ENCODE peak calls at places on chromosome 19, in four cellular contexts. V is Caco-2, F is aorta, U is trophoblast cell. D is an unnamed sample. For H3K27me3 and H3K4me1, the result is how much of the 10 kb centered on the place peaks cover.

GRCh38 chr19:13404236-13404635 is 102.0 kb downstream of the CACNA1A start:
- DNase-seq in V (no peak), F (no peak), U (no peak), D (no peak)

GRCh38 chr19:50713556-50714236 is 5.9 kb downstream of the SHANK1 start:
- DNase-seq in V (no peak), F (no peak), U (no peak), D (no peak)

GRCh38 chr19:48509467-48510194 is 2.0 kb downstream of the LMTK3 start:
- DNase-seq in V (no peak), F (no peak), U (no peak), D (no peak)

GRCh38 chr19:11423804-11424318 is 4.7 kb upstream of the RGL3 start:
- DNase-seq in V (no peak), F (no peak), U (no peak), D (no peak)

GRCh38 chr19:38243279-38243673 is 12.9 kb downstream of the PPP1R14A start:
- DNase-seq in V (no peak), F (no peak), U (peak), D (no peak)

GRCh38 chr19:44942067-44942571 is at the start of gene APOC4:
- DNase-seq in V (no peak), F (no peak), U (no peak), D (no peak)

GRCh38 chr19:46495789-46496099 is at the start of gene PNMA8B:
- DNase-seq in V (peak), F (peak), U (no peak), D (no peak)

GRCh38 chr19:4547303-4548237 is 7.7 kb upstream of the LRG1 start:
- DNase-seq in V (peak), F (no peak), U (peak), D (peak)

GRCh38 chr19:14118165-14119051 is 846 bp upstream of the PRKACA start:
- DNase-seq in V (no peak), F (peak), U (peak), D (peak)

GRCh38 chr19:681029-681626 is 4.9 kb downstream of the FSTL3 start:
- DNase-seq in V (no peak), F (peak), U (peak), D (peak)

GRCh38 chr19:13784731-13785452 is 10.4 kb upstream of the ZSWIM4 start:
- DNase-seq in V (peak), F (peak), U (peak), D (peak)

GRCh38 chr19:41551711-41552110 is 24.3 kb upstream of the CEACAM21 start:
- DNase-seq in V (no peak), F (no peak), U (no peak), D (no peak)

GRCh38 chr19:50333737-50334617 is 4.8 kb upstream of the KCNC3 start:
- DNase-seq in V (peak), F (peak), U (peak), D (peak)

GRCh38 chr19:40539070-40539469 is 37.6 kb upstream of the SHKBP1 start:
- DNase-seq in V (peak), F (no peak), U (no peak), D (no peak)

GRCh38 chr19:13744179-13744578 is 20.1 kb upstream of the MRI1 start:
- DNase-seq in V (no peak), F (no peak), U (no peak), D (no peak)

GRCh38 chr19:16618248-16618647 is 9.8 kb downstream of the MED26 start:
- DNase-seq in V (no peak), F (no peak), U (no peak), D (no peak)

GRCh38 chr19:12841094-12841493 is 2.8 kb downstream of the MAST1 start:
- DNase-seq in V (no peak), F (no peak), U (peak), D (no peak)

GRCh38 chr19:45601115-45601514 is 897 bp downstream of the GPR4 start:
- DNase-seq in V (no peak), F (no peak), U (no peak), D (no peak)

GRCh38 chr19:12884202-12884601 is 2.8 kb downstream of the KLF1 start:
- DNase-seq in V (no peak), F (no peak), U (no peak), D (no peak)

GRCh38 chr19:32122258-32122657 is 223.2 kb upstream of the ZNF507 start:
- DNase-seq in V (no peak), F (no peak), U (no peak), D (no peak)

GRCh38 chr19:4930664-4931063 is 21.4 kb downstream of the UHRF1 start:
- DNase-seq in V (no peak), F (no peak), U (peak), D (no peak)

GRCh38 chr19:15584095-15584494 is 30.9 kb upstream of the CYP4F8 start:
- DNase-seq in V (no peak), F (no peak), U (no peak), D (no peak)

GRCh38 chr19:18774782-18775444 is 16.2 kb downstream of the COMP start:
- DNase-seq in V (no peak), F (no peak), U (no peak), D (no peak)
- H3K27me3 ChIP-seq in V (under half), F (under half), U (under half), D (under half)

GRCh38 chr19:2645816-2646215 is 56.7 kb downstream of the GNG7 start:
- DNase-seq in V (no peak), F (no peak), U (no peak), D (no peak)
- H3K4me1 ChIP-seq in V (under half), F (under half), U (under half), D (under half)

GRCh38 chr19:10291554-10292205 is 1.9 kb downstream of the ICAM5 start:
- DNase-seq in V (no peak), F (no peak), U (no peak), D (no peak)

GRCh38 chr19:10293637-10294367 is 4.0 kb downstream of the ICAM5 start:
- DNase-seq in V (no peak), F (no peak), U (no peak), D (no peak)

GRCh38 chr19:10294368-10294697 is 4.6 kb downstream of the ICAM5 start:
- DNase-seq in V (no peak), F (no peak), U (no peak), D (no peak)

GRCh38 chr19:10292206-10292788 is 2.5 kb downstream of the ICAM5 start:
- DNase-seq in V (peak), F (peak), U (peak), D (peak)

GRCh38 chr19:10292789-10293636 is 3.3 kb downstream of the ICAM5 start:
- DNase-seq in V (no peak), F (no peak), U (peak), D (no peak)
- H3K27me3 ChIP-seq in V (under half), F (under half), U (half or more), D (under half)

GRCh38 chr19:5953680-5954213 is 24.2 kb downstream of the RANBP3 start:
- DNase-seq in V (no peak), F (no peak), U (no peak), D (no peak)
- H3K4me1 ChIP-seq in V (under half), F (under half), U (under half), D (under half)

DNA sequence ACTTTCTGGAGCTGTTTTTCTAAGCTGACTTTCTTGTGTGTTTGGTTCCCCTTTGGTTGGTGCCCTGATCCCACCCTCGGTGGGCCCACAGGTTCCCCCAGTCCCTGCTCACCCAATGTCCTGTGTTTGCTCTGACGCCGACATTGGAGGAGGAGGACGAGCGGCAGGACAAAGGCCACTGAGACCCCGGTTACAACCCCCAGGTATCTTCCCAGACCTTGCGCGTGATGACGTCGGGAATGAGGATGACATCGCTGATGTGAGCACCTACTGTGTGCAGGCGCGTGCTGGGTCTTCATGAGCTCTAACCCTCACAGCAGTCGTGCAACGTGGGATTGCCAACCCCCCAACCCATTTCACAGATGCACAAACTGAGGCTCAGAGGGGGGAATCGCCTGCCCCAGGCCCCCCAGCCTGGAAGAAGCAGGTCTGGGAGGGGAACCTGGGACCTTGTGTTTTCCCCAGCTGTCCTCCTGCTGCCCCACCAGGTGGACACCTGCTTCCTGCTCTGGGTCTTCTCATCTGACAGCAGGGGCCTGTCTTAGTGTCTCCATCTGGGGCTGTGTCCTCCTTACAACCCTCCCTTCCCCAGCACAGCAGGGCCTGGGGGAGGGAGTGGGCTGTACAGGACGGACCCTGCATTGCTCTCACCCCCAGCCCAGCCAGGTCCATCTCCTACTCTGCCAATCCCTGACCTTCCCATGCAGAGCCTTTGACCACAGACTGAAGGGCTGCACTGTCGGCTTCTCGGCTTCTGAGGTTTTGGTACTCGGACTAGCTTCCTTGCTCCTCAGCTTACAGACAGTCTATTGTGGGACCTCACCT is 4.7 kb upstream of the LILRA6 start:
- DNase-seq in V (no peak), F (no peak), U (no peak), D (no peak)
- H3K27me3 ChIP-seq in V (under half), F (under half), U (under half), D (under half)

GRCh38 chr19:8393192-8393870 is 3.2 kb downstream of the RAB11B start:
- DNase-seq in V (no peak), F (no peak), U (no peak), D (no peak)
- H3K4me1 ChIP-seq in V (under half), F (under half), U (under half), D (under half)

GRCh38 chr19:33740811-33741396 is 55.8 kb upstream of the KCTD15 start:
- DNase-seq in V (peak), F (no peak), U (peak), D (peak)
- H3K27me3 ChIP-seq in V (under half), F (under half), U (under half), D (under half)

DNA sequence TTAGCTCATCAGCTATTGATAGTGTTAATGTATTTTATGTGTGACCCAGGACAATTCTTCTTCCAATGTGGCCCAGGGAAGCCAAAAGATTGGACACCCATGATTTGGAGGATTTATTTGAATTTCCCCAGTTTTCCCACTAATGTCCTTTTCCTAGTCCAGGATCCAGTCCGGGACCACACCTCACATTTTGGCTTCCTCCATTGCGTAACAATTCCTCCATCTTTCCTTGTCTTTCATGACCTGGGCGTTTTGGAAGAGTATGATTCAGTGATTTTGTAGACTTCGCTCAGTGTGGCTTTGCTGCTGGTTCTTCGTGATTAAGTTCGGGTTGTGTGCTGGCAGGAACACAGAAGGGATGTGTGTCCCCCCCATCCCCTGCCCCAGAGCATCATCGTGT is 3.3 kb upstream of the ATP4A start:
- DNase-seq in V (no peak), F (no peak), U (no peak), D (no peak)
- H3K4me1 ChIP-seq in V (under half), F (under half), U (under half), D (under half)

DNA sequence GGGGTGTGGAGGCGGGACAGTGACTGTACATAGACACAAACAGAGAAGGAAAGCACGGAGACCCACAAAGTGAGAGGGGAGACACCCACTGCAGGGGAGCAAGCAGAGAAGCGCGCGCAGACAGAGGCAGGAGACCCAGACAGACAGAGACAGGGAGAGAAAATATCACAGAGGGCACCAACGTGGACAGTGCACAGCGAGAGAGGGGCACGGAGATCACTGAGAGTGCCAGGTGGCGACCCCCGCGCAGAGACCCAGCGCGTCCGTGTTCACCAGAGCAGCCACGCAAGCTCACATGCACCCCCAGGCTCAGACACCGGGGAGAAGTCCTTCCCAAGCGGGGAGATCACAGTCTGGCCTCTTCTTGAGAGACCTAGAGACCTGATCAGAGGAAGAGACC is 1.4 kb upstream of the CACNG7 start:
- DNase-seq in V (no peak), F (no peak), U (no peak), D (no peak)
- H3K27me3 ChIP-seq in V (under half), F (under half), U (under half), D (under half)